ENCODE peak calls at places on chromosome 7, in four cellular contexts. Z is RWPE1, A is fibroblast of mammary gland, M is lower leg skin. W is an unnamed sample.

GRCh38 chr7:122726881-122727280 is 24.2 kb upstream of the RNF148 start:
- DNase-seq in Z (no peak), A (no peak), M (no peak), W (no peak)

GRCh38 chr7:80722596-80723141 is 84.2 kb downstream of the CD36 start:
- DNase-seq in Z (peak), A (peak), M (peak), W (no peak)

GRCh38 chr7:5689118-5689517 is 92.3 kb downstream of the RNF216 start:
- DNase-seq in Z (no peak), A (peak), M (no peak), W (no peak)

GRCh38 chr7:157402388-157402703 is 65.5 kb downstream of the DNAJB6 start:
- DNase-seq in Z (no peak), A (no peak), M (no peak), W (no peak)

GRCh38 chr7:101589976-101590662 is 39.0 kb downstream of the MYL10 start:
- DNase-seq in Z (no peak), A (no peak), M (no peak), W (peak)

GRCh38 chr7:24820730-24821044 is 63.4 kb upstream of the GSDME start:
- DNase-seq in Z (peak), A (no peak), M (no peak), W (no peak)

GRCh38 chr7:130961128-130961601 is 227.2 kb upstream of the KLF14 start:
- DNase-seq in Z (peak), A (peak), M (no peak), W (peak)

GRCh38 chr7:29598607-29599006 is 35.0 kb downstream of the PRR15 start:
- DNase-seq in Z (no peak), A (no peak), M (no peak), W (no peak)

GRCh38 chr7:113810108-113810748 is 108.6 kb downstream of the PPP1R3A start:
- DNase-seq in Z (no peak), A (no peak), M (no peak), W (no peak)

GRCh38 chr7:39133088-39133487 is 155.4 kb downstream of the POU6F2 start:
- DNase-seq in Z (no peak), A (no peak), M (no peak), W (no peak)

GRCh38 chr7:39589323-39590111 is 23.3 kb downstream of the YAE1 start:
- DNase-seq in Z (no peak), A (peak), M (peak), W (peak)

GRCh38 chr7:32177216-32177615 is 107.0 kb upstream of the PDE1C start:
- DNase-seq in Z (no peak), A (no peak), M (no peak), W (no peak)

GRCh38 chr7:85103962-85104361 is 82.9 kb downstream of the SEMA3D start:
- DNase-seq in Z (peak), A (peak), M (no peak), W (no peak)

GRCh38 chr7:84317536-84317935 is 122.9 kb upstream of the SEMA3A start:
- DNase-seq in Z (no peak), A (peak), M (no peak), W (no peak)

GRCh38 chr7:75715864-75716263 is 22.9 kb downstream of the HIP1 start:
- DNase-seq in Z (no peak), A (peak), M (no peak), W (no peak)

GRCh38 chr7:139941866-139942265 is 112.8 kb downstream of the TBXAS1 start:
- DNase-seq in Z (no peak), A (no peak), M (no peak), W (no peak)

GRCh38 chr7:132573237-132573636 is 3.0 kb downstream of the PLXNA4 start:
- DNase-seq in Z (no peak), A (no peak), M (no peak), W (no peak)

GRCh38 chr7:82131224-82131623 is 312.4 kb downstream of the CACNA2D1 start:
- DNase-seq in Z (no peak), A (peak), M (no peak), W (no peak)

GRCh38 chr7:50502947-50503346 is 52.8 kb upstream of the FIGNL1 start:
- DNase-seq in Z (no peak), A (peak), M (no peak), W (no peak)

GRCh38 chr7:142590077-142590476 is 159.2 kb upstream of the PRSS1 start:
- DNase-seq in Z (no peak), A (no peak), M (no peak), W (no peak)

GRCh38 chr7:19970514-19970913 is 197.1 kb upstream of the TMEM196 start:
- DNase-seq in Z (no peak), A (no peak), M (no peak), W (no peak)

GRCh38 chr7:48872548-48872947 is 51.8 kb upstream of the CDC14C start:
- DNase-seq in Z (no peak), A (no peak), M (no peak), W (no peak)

GRCh38 chr7:28315565-28316420 is 96.5 kb upstream of the CREB5 start:
- DNase-seq in Z (peak), A (peak), M (peak), W (no peak)

GRCh38 chr7:113128028-113128427 is 9.7 kb upstream of the SMIM30 start:
- DNase-seq in Z (peak), A (peak), M (no peak), W (no peak)

GRCh38 chr7:94298943-94299342 is 95.8 kb upstream of the COL1A2 start:
- DNase-seq in Z (no peak), A (peak), M (no peak), W (no peak)

GRCh38 chr7:148698397-148699023 is at the start of gene CUL1:
- DNase-seq in Z (peak), A (peak), M (peak), W (peak)

GRCh38 chr7:18345641-18346234 is 149.8 kb upstream of the HDAC9 start:
- DNase-seq in Z (peak), A (peak), M (no peak), W (no peak)

GRCh38 chr7:94509879-94510581 is 421 bp downstream of the CASD1 start:
- DNase-seq in Z (peak), A (peak), M (peak), W (peak)

GRCh38 chr7:44324204-44325126 is 929 bp downstream of the CAMK2B start:
- DNase-seq in Z (no peak), A (no peak), M (no peak), W (no peak)

GRCh38 chr7:44288811-44289340 is 36.5 kb downstream of the CAMK2B start:
- DNase-seq in Z (no peak), A (no peak), M (no peak), W (no peak)

GRCh38 chr7:37921876-37922275 is 1.4 kb downstream of the EPDR1 start:
- DNase-seq in Z (no peak), A (no peak), M (no peak), W (no peak)

GRCh38 chr7:73353243-73353642 is 25.3 kb downstream of the FKBP6 start:
- DNase-seq in Z (no peak), A (no peak), M (no peak), W (no peak)

GRCh38 chr7:14551326-14551725 is 351.2 kb downstream of the DGKB start:
- DNase-seq in Z (no peak), A (no peak), M (no peak), W (no peak)

GRCh38 chr7:36186841-36187240 is 33.8 kb downstream of the EEPD1 start:
- DNase-seq in Z (no peak), A (no peak), M (no peak), W (no peak)

GRCh38 chr7:138030679-138031351 is 28.9 kb upstream of the CREB3L2 start:
- DNase-seq in Z (no peak), A (peak), M (no peak), W (no peak)

GRCh38 chr7:142612264-142612881 is 136.9 kb upstream of the PRSS1 start:
- DNase-seq in Z (no peak), A (peak), M (no peak), W (no peak)

GRCh38 chr7:128827248-128827958 is 2.8 kb upstream of the FLNC start:
- DNase-seq in Z (no peak), A (peak), M (no peak), W (no peak)

GRCh38 chr7:45885264-45885882 is 2.9 kb upstream of the IGFBP1 start:
- DNase-seq in Z (no peak), A (peak), M (no peak), W (no peak)
- TF ChIP-seq CTCF in Z (no peak), A (no peak), M (no peak), W (no peak)

GRCh38 chr7:70487526-70488285 is 644.2 kb upstream of the GALNT17 start:
- DNase-seq in Z (no peak), A (no peak), M (no peak), W (no peak)
- TF ChIP-seq CTCF in Z (no peak), A (no peak), M (no peak), W (no peak)

GRCh38 chr7:1937252-1937605 is 267.2 kb downstream of the ELFN1 start:
- DNase-seq in Z (no peak), A (no peak), M (no peak), W (no peak)

GRCh38 chr7:1940402-1940786 is 270.3 kb downstream of the ELFN1 start:
- DNase-seq in Z (no peak), A (peak), M (peak), W (peak)

GRCh38 chr7:1940863-1941262 is 270.8 kb downstream of the ELFN1 start:
- DNase-seq in Z (no peak), A (no peak), M (no peak), W (no peak)

GRCh38 chr7:1939434-1940401 is 269.6 kb downstream of the ELFN1 start:
- DNase-seq in Z (no peak), A (peak), M (no peak), W (no peak)

GRCh38 chr7:1938788-1939433 is 268.8 kb downstream of the ELFN1 start:
- DNase-seq in Z (no peak), A (peak), M (no peak), W (no peak)
- TF ChIP-seq CTCF in Z (no peak), A (no peak), M (no peak), W (no peak)

DNA sequence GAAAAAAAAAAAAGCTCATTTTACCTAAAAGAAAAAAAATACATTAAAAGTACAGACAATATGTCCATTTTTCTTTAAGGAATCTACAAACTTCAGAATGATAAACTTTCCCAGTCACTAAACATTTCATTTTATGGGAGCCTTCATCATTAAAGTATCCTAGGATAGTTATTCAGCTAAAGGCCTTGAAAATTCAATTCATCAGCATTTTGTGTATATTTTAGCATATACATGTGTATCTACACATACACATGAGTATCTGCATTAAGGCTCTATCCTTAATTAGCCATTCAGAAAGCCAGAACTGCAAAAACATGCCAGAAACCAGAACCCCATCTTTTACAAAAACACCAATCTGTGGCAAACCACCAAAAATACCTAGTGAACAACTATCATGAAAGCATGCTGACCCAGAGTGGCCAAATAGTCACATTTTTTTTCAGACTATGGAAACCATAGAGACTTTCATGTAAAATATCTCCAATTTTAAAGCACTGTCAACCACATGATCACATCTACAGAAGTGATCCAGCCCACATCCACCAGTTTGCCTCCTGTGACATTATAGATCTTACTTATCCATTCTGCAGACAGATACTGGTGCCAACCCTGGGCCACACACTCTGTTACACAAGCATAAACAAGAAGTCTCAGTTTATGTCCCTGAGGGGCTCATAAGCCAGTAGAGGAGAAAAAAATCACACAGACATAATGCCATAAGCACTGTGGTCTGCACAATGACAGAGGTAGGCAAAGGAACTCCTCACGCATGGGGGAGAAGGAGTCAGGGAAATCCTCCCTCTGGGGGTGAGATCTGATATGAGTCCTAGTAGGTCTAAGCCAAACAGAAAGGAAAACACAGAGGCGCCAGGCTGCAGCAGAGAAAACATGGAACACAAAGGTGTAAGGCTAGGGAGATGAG is 79.2 kb downstream of the SRPK2 start:
- DNase-seq in Z (no peak), A (no peak), M (no peak), W (no peak)
- TF ChIP-seq CTCF in Z (no peak), A (no peak), M (no peak), W (no peak)

GRCh38 chr7:145902123-145902522 is 214.5 kb upstream of the CNTNAP2 start:
- DNase-seq in Z (no peak), A (no peak), M (no peak), W (no peak)
- TF ChIP-seq CTCF in Z (no peak), A (no peak), M (no peak), W (no peak)